ENCODE peak calls at places on chromosome X, in four cellular contexts. One of them, this sample, is unnamed.

GRCh38 chrX:13463608-13464007 is 105.8 kb upstream of the EGFL6 start:
- DNase-seq in SK-N-SH: no peak
- DNase-seq in stomach: no peak
- DNase-seq in prostate gland: no peak
- DNase-seq in this sample: no peak

GRCh38 chrX:37754518-37754917 is 25.3 kb upstream of the CYBB start:
- DNase-seq in stomach: no peak
- DNase-seq in prostate gland: no peak
- DNase-seq in SK-N-SH: no peak
- DNase-seq in this sample: no peak

GRCh38 chrX:105050921-105051320 is 169.6 kb downstream of the TEX13A start:
- DNase-seq in stomach: no peak
- DNase-seq in SK-N-SH: no peak
- DNase-seq in prostate gland: no peak
- DNase-seq in this sample: no peak

GRCh38 chrX:14964500-14964899 is 91.3 kb downstream of the MOSPD2 start:
- DNase-seq in SK-N-SH: no peak
- DNase-seq in stomach: no peak
- DNase-seq in prostate gland: no peak
- DNase-seq in this sample: no peak

GRCh38 chrX:17736478-17736855 is 826 bp upstream of the SCML1 start:
- DNase-seq in SK-N-SH: no peak
- DNase-seq in stomach: no peak
- DNase-seq in prostate gland: no peak
- DNase-seq in this sample: no peak

GRCh38 chrX:130173190-130173895 is 1.6 kb downstream of the RAB33A start:
- DNase-seq in stomach: no peak
- DNase-seq in SK-N-SH: no peak
- DNase-seq in prostate gland: no peak
- DNase-seq in this sample: no peak

GRCh38 chrX:41655631-41656030 is 33.1 kb upstream of the GPR34 start:
- DNase-seq in SK-N-SH: no peak
- DNase-seq in stomach: no peak
- DNase-seq in prostate gland: no peak
- DNase-seq in this sample: no peak

GRCh38 chrX:115894087-115894486 is 276.5 kb upstream of the AGTR2 start:
- DNase-seq in SK-N-SH: peak
- DNase-seq in prostate gland: no peak
- DNase-seq in stomach: no peak
- DNase-seq in this sample: no peak

GRCh38 chrX:2811271-2811670 is 17.5 kb upstream of the GYG2 start:
- DNase-seq in SK-N-SH: no peak
- DNase-seq in stomach: no peak
- DNase-seq in prostate gland: no peak
- DNase-seq in this sample: peak

GRCh38 chrX:54721424-54721823 is 76.6 kb downstream of the ITIH6 start:
- DNase-seq in SK-N-SH: no peak
- DNase-seq in prostate gland: no peak
- DNase-seq in stomach: no peak
- DNase-seq in this sample: no peak

GRCh38 chrX:20418379-20418778 is 151.7 kb upstream of the RPS6KA3 start:
- DNase-seq in stomach: no peak
- DNase-seq in prostate gland: no peak
- DNase-seq in SK-N-SH: no peak
- DNase-seq in this sample: no peak

GRCh38 chrX:108582151-108582550 is 142.5 kb downstream of the COL4A5 start:
- DNase-seq in prostate gland: no peak
- DNase-seq in stomach: no peak
- DNase-seq in SK-N-SH: no peak
- DNase-seq in this sample: no peak

GRCh38 chrX:20205927-20206708 is 60.6 kb downstream of the RPS6KA3 start:
- DNase-seq in stomach: no peak
- DNase-seq in prostate gland: no peak
- DNase-seq in SK-N-SH: no peak
- DNase-seq in this sample: no peak

GRCh38 chrX:85112270-85112669 is 108.6 kb downstream of the APOOL start:
- DNase-seq in SK-N-SH: no peak
- DNase-seq in prostate gland: no peak
- DNase-seq in stomach: no peak
- DNase-seq in this sample: no peak

GRCh38 chrX:2474963-2475726 is 25.6 kb downstream of the DHRSX start:
- DNase-seq in prostate gland: no peak
- DNase-seq in stomach: no peak
- DNase-seq in SK-N-SH: no peak
- DNase-seq in this sample: no peak

GRCh38 chrX:12339921-12340320 is 201.6 kb downstream of the FRMPD4 start:
- DNase-seq in prostate gland: no peak
- DNase-seq in SK-N-SH: no peak
- DNase-seq in stomach: no peak
- DNase-seq in this sample: no peak

GRCh38 chrX:30246769-30247489 is at the start of gene MAGEB1:
- DNase-seq in stomach: no peak
- DNase-seq in SK-N-SH: peak
- DNase-seq in prostate gland: no peak
- DNase-seq in this sample: no peak

GRCh38 chrX:72308566-72309296 is 3.0 kb upstream of the CITED1 start:
- DNase-seq in SK-N-SH: peak
- DNase-seq in stomach: peak
- DNase-seq in prostate gland: peak
- DNase-seq in this sample: no peak
- H3K4me3 ChIP-seq in SK-N-SH: peak
- H3K4me3 ChIP-seq in stomach: peak
- H3K4me3 ChIP-seq in prostate gland: no peak
- H3K4me3 ChIP-seq in this sample: peak

DNA sequence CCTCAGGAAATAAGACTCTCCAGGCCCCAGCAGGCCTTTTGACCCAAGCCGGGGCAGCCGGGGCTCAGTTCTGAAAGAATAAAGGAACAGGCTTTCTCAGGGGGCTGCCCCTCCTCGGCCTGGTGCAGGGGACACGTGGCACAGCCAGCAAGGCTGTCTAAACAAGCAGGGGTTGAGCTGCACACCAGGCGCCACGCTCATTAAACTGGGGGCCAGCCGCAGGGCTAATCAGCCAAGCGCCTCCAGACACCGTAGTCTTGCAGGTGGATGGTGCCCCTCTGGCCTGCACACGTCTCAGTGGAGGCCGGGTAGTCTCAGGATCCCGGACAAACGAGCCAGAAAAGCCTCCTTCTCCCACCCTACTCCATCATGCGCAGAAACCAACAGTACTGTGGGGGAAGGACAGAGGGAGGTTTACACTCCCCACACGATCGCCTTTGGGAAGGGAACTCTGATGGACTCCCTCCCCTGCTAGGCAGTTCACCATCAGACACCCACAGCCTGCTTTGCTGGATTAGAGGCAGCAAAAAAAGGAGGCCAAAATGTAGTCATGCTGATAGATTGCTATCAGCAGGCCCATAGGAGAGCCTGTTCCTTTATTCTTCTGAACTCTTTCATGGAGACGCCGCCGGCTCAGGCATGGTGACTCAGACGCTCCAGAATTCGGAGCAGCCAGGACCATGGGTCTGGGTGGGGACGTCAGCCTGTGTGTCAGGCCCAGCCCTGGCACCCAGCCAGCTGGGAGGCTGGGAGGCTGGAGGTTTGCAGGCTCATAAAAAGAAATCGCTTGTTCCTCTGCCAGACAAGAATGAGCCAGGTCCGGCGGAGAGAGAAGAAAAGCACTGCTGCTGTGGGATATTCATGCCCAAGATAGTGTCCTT is 342.4 kb downstream of the BCOR start:
- DNase-seq in prostate gland: peak
- DNase-seq in stomach: peak
- DNase-seq in SK-N-SH: peak
- DNase-seq in this sample: peak
- TF ChIP-seq POLR2AphosphoS5 in prostate gland: peak
- TF ChIP-seq POLR2AphosphoS5 in stomach: peak
- TF ChIP-seq POLR2AphosphoS5 in SK-N-SH: peak
- TF ChIP-seq POLR2AphosphoS5 in this sample: no peak

GRCh38 chrX:79288723-79289122 is 78.4 kb downstream of the ITM2A start:
- DNase-seq in prostate gland: no peak
- DNase-seq in stomach: no peak
- DNase-seq in SK-N-SH: no peak
- DNase-seq in this sample: no peak
- H3K4me3 ChIP-seq in prostate gland: no peak
- H3K4me3 ChIP-seq in stomach: no peak
- H3K4me3 ChIP-seq in SK-N-SH: no peak
- H3K4me3 ChIP-seq in this sample: no peak

GRCh38 chrX:22445880-22446279 is 173.2 kb downstream of the CBLL2 start:
- DNase-seq in SK-N-SH: no peak
- DNase-seq in prostate gland: no peak
- DNase-seq in stomach: no peak
- DNase-seq in this sample: no peak
- TF ChIP-seq POLR2AphosphoS5 in SK-N-SH: no peak
- TF ChIP-seq POLR2AphosphoS5 in prostate gland: no peak
- TF ChIP-seq POLR2AphosphoS5 in stomach: no peak
- TF ChIP-seq POLR2AphosphoS5 in this sample: no peak

GRCh38 chrX:7194606-7195005 is 46.7 kb upstream of the PUDP start:
- DNase-seq in SK-N-SH: no peak
- DNase-seq in prostate gland: no peak
- DNase-seq in stomach: no peak
- DNase-seq in this sample: no peak
- H3K4me3 ChIP-seq in SK-N-SH: no peak
- H3K4me3 ChIP-seq in prostate gland: no peak
- H3K4me3 ChIP-seq in stomach: no peak
- H3K4me3 ChIP-seq in this sample: no peak

DNA sequence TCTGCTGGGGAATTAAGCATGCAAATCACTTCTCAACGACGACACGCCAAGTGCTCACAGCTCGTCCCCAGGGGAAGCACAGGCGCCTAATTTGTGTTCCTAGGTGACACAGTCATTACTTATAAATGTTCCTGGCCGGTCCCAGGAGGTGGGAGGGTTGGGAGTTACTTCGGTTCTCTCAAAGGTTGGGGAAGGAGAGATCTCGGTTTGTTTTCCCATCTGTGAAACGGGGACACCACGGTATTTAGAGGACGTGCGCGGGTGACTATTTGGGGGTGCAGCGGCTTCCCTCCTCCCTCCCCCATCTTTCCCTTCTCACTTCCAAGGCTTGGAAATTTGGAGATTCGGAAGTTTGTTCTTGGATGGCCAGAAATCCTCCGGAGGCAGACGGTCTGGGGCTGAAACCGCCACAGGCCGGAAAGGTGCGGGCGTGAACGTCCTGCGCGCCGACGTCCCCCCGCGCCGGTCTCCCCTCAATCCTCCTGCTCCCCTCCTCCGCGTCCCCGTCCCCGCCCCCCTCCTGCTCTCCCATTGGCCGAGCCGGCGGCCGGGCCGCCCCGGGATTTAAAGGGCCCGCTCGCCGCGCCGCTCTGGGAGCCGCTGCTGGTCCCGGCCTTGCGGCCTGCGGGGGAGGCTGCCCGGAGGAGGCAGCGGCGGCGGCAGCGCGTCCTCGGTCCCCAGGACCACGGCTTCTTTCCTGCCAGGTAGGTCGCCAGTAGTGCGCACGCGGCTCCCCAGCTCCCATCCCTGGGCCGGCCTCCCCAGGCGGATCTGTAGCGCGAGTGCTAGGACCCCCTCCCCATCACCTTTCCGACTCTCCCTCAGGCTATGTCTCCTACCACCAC is at the start of gene PORCN:
- DNase-seq in SK-N-SH: peak
- DNase-seq in prostate gland: peak
- DNase-seq in stomach: peak
- DNase-seq in this sample: peak
- TF ChIP-seq POLR2AphosphoS5 in SK-N-SH: peak
- TF ChIP-seq POLR2AphosphoS5 in prostate gland: peak
- TF ChIP-seq POLR2AphosphoS5 in stomach: no peak
- TF ChIP-seq POLR2AphosphoS5 in this sample: no peak

GRCh38 chrX:87518504-87518903 is 902 bp downstream of the KLHL4 start:
- DNase-seq in prostate gland: no peak
- DNase-seq in stomach: no peak
- DNase-seq in SK-N-SH: no peak
- DNase-seq in this sample: no peak
- H3K4me3 ChIP-seq in prostate gland: no peak
- H3K4me3 ChIP-seq in stomach: peak
- H3K4me3 ChIP-seq in SK-N-SH: no peak
- H3K4me3 ChIP-seq in this sample: peak

GRCh38 chrX:69165116-69165651 is at the start of gene PJA1:
- DNase-seq in stomach: peak
- DNase-seq in SK-N-SH: peak
- DNase-seq in prostate gland: peak
- DNase-seq in this sample: peak

GRCh38 chrX:69162466-69162865 is 2.8 kb downstream of the PJA1 start:
- DNase-seq in SK-N-SH: no peak
- DNase-seq in prostate gland: no peak
- DNase-seq in stomach: no peak
- DNase-seq in this sample: no peak

GRCh38 chrX:69163936-69164741 is 1.1 kb downstream of the PJA1 start:
- DNase-seq in prostate gland: peak
- DNase-seq in stomach: peak
- DNase-seq in SK-N-SH: peak
- DNase-seq in this sample: no peak

GRCh38 chrX:69161371-69161770 is 3.9 kb downstream of the PJA1 start:
- DNase-seq in SK-N-SH: no peak
- DNase-seq in stomach: no peak
- DNase-seq in prostate gland: no peak
- DNase-seq in this sample: no peak

GRCh38 chrX:69161786-69162349 is 3.4 kb downstream of the PJA1 start:
- DNase-seq in prostate gland: no peak
- DNase-seq in SK-N-SH: no peak
- DNase-seq in stomach: no peak
- DNase-seq in this sample: no peak
- TF ChIP-seq POLR2AphosphoS5 in prostate gland: no peak
- TF ChIP-seq POLR2AphosphoS5 in SK-N-SH: no peak
- TF ChIP-seq POLR2AphosphoS5 in stomach: no peak
- TF ChIP-seq POLR2AphosphoS5 in this sample: no peak

GRCh38 chrX:10098235-10098819 is 58.4 kb upstream of the CLCN4 start:
- DNase-seq in SK-N-SH: no peak
- DNase-seq in prostate gland: no peak
- DNase-seq in stomach: no peak
- DNase-seq in this sample: no peak
- H3K4me3 ChIP-seq in SK-N-SH: no peak
- H3K4me3 ChIP-seq in prostate gland: no peak
- H3K4me3 ChIP-seq in stomach: no peak
- H3K4me3 ChIP-seq in this sample: peak

GRCh38 chrX:74232859-74233258 is 71.1 kb upstream of the ZCCHC13 start:
- DNase-seq in SK-N-SH: peak
- DNase-seq in stomach: no peak
- DNase-seq in prostate gland: no peak
- DNase-seq in this sample: no peak
- TF ChIP-seq POLR2AphosphoS5 in SK-N-SH: no peak
- TF ChIP-seq POLR2AphosphoS5 in stomach: no peak
- TF ChIP-seq POLR2AphosphoS5 in prostate gland: no peak
- TF ChIP-seq POLR2AphosphoS5 in this sample: no peak